ENCODE peak calls at places on chromosomes 2 and 18, in ten cellular contexts. K is astrocyte of the spinal cord, N is A673, V is right lobe of liver, T is WERI-Rb-1, P is cardiac muscle cell, M is kidney, X is heart left ventricle, D is tibial artery, W is neural progenitor cell. J is an unnamed sample.

GRCh38 chr2:188085421-188085820 is 206.3 kb upstream of the GULP1 start:
- DNase-seq in V (no peak), D (no peak), M (no peak), P (no peak), N (no peak), T (no peak), X (no peak), W (no peak), K (no peak), J (no peak)

GRCh38 chr2:169933124-169933711 is 106.0 kb downstream of the UBR3 start:
- DNase-seq in N (peak; percentile 67), T (no peak), V (no peak), P (peak; percentile 15), X (no peak), W (peak; percentile 32), D (no peak), K (peak; percentile 40), M (no peak), J (peak; percentile 39)

GRCh38 chr2:182366625-182367024 is 60.2 kb downstream of the PDE1A start:
- DNase-seq in N (peak; percentile 53), K (peak; percentile 59), V (no peak), M (no peak), X (no peak), D (no peak), P (no peak), W (no peak), T (no peak), J (no peak)

GRCh38 chr2:18245375-18245774 is 315.1 kb downstream of the RDH14 start:
- DNase-seq in M (no peak), W (no peak), X (no peak), T (peak; percentile 58), K (no peak), P (no peak), V (no peak), N (peak; percentile 91), D (no peak), J (no peak)

GRCh38 chr2:161273038-161273760 is 35.0 kb upstream of the PSMD14 start:
- DNase-seq in V (no peak), M (no peak), P (peak; percentile 75), D (no peak), K (peak; percentile 76), T (no peak), W (peak; percentile 83), N (peak; percentile 75), X (no peak), J (peak; percentile 76)

GRCh38 chr2:216710531-216711282 is 15.4 kb upstream of the IGFBP5 start:
- DNase-seq in K (no peak), X (no peak), D (no peak), V (no peak), T (no peak), N (no peak), M (no peak), W (no peak), P (no peak), J (no peak)

GRCh38 chr2:147232225-147232669 is 612.6 kb upstream of the ACVR2A start:
- DNase-seq in V (no peak), D (no peak), T (no peak), K (no peak), X (no peak), N (peak; percentile 1), M (no peak), P (peak; percentile 47), W (no peak), J (no peak)

GRCh38 chr2:95274291-95275150 is at the start of gene PROM2:
- DNase-seq in N (no peak), P (no peak), K (no peak), X (no peak), W (no peak), V (peak; percentile 47), M (peak; percentile 93), D (peak; percentile 62), T (peak; percentile 5), J (no peak)

GRCh38 chr2:202344178-202344577 is 31.9 kb upstream of the BMPR2 start:
- DNase-seq in W (no peak), N (no peak), D (no peak), K (no peak), T (no peak), P (no peak), X (no peak), V (no peak), M (no peak), J (no peak)

DNA sequence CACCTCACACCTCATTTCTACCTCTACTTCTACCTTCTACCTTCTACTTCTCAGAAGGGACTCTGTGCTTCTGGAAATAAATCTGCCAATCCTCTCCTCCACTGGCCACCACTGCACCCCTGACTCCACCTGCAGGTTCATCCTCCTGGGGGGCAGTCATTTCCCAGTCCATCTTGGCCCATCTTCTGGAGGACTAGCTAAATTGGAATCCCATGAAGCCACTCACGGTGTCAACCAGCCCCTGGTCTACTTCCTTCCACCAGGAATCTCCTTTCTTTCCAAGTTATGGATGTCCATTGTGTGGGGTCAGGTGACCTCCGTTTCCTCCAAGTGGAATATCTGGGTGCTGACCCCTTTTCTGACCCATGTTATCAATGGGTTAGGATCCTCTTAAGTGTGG is 3.9 kb downstream of the WNT10A start:
- DNase-seq in M (peak; percentile 11), V (no peak), D (no peak), P (no peak), X (no peak), W (no peak), N (no peak), T (no peak), K (no peak), J (no peak)
- H3K4me3 ChIP-seq in M (no peak overlapping the region), V (no peak overlapping the region), D (no peak overlapping the region), P (no peak overlapping the region), X (no peak overlapping the region), W (no peak overlapping the region), N (no peak overlapping the region), T (no peak overlapping the region), K (no peak overlapping the region), J (no peak overlapping the region)

DNA sequence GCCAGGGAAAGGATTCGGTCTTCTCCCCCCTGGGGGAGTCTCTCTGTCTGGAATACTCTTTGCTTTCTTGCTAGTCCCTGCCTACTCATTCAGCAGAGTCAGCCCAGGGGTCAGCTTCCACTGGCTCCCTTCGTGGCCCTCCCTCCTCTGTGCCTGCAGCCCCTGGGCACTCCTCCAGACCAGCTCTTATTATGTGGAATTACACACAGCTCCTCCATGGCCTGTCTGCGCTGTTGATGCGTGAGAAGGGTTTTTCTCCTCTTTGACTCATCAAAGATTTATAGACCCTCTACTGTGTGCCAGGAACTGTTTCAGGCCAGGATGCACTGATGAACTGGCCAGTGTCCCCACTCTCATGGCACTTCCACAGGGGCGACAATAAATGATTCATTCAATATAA is 44.4 kb downstream of the ST8SIA5 start:
- DNase-seq in X (no peak), N (no peak), M (peak; percentile 81), V (no peak), P (no peak), K (peak; percentile 89), T (no peak), D (no peak), W (no peak), J (no peak)
- H3K4me3 ChIP-seq in X (no peak overlapping the region), N (no peak overlapping the region), M (no peak overlapping the region), V (no peak overlapping the region), P (no peak overlapping the region), K (no peak overlapping the region), T (no peak overlapping the region), D (no peak overlapping the region), W (no peak overlapping the region), J (no peak overlapping the region)

GRCh38 chr2:237670641-237671040 is 43.3 kb downstream of the LRRFIP1 start:
- DNase-seq in W (no peak), P (no peak), N (no peak), T (no peak), D (peak; percentile 62), X (peak; percentile 67), M (peak; percentile 89), V (no peak), K (no peak), J (no peak)

GRCh38 chr2:237668440-237668839 is 41.1 kb downstream of the LRRFIP1 start:
- DNase-seq in T (no peak), V (no peak), D (no peak), W (no peak), P (no peak), M (no peak), X (no peak), N (no peak), K (no peak), J (no peak)

GRCh38 chr2:237671466-237672173 is 44.2 kb downstream of the LRRFIP1 start:
- DNase-seq in T (no peak), X (no peak), D (peak; percentile 55), P (no peak), V (no peak), M (no peak), W (no peak), K (no peak), N (no peak), J (no peak)

GRCh38 chr2:237669129-237669627 is 41.8 kb downstream of the LRRFIP1 start:
- DNase-seq in M (no peak), P (no peak), D (no peak), X (no peak), K (no peak), T (no peak), V (no peak), N (no peak), W (no peak), J (no peak)

DNA sequence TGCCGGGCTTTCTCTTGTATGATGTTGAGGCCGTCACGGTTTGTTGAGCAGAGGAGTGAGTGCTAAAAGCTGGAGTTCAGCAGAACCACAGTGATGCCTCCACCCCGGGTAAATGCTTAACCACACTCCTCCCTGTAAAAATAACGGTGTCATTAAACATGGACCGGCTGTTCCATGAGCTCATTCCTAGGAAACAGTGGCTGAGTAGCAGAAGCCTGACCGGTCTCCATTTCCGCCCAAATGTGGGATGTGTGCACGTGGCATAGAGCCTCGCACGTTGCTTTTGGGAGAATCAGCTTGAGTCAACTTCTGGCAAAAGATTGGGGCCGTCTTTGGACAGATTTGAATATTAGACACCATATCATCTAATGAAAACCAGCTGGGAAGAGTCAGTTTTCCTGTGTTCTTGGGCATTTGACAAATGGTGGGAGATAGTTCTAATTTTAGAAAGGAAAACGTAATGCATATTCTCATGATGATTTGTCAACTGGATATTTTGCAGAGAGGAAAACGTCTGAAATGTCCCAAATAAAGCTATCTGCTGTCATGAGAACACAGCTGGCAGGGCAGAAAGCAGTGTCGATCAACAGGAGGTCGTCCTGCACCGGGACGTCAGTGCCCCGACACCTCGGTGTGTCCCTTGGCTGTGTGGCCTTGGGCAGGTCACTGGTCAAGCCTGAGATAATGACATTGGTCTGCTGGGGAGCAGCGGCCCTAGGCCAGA is 42.4 kb downstream of the LRRFIP1 start:
- DNase-seq in K (peak; percentile 93), M (peak; percentile 93), D (no peak), W (no peak), N (peak; percentile 44), P (peak; percentile 59), V (peak; percentile 85), T (peak; percentile 69), X (peak; percentile 83), J (no peak)
- H3K4me3 ChIP-seq in K (no peak overlapping the region), M (no peak overlapping the region), D (no peak overlapping the region), W (no peak overlapping the region), N (no peak overlapping the region), P (no peak overlapping the region), V (no peak overlapping the region), T (peak overlapping the region; percentile 0), X (no peak overlapping the region), J (no peak overlapping the region)

DNA sequence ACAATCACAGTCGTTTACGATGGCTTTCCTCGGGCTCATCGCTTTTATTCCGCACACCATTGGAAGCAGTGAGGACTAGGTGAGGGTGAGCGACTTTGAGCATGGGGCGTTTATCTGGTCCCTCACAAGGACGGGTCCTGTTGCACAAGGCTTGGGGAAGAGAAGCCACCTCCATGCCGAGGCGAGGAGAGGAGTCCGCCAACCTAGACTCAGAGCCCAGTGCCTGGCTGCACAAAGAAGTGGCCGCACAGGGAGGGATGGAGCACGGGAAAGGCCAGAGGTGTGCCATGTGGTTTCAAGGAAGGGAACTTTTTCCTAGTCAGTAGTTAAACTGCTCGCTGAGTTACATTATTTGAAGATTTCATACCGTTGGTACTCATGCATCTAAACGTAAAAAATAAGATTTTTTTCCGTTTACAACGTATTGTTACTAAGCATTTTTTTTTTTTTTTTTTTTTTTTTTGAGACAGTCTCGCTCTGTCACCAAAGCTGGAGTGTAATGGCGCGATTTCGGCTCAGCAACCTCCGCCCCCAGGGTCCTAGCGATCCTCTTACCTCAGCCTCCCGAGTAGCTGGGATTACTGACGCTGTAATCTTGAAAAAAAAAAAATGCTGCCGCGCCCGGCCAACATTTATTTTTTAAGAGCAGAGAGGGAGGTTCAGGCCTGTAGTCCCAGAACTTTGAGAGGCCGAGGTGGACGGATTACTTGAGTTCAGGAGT is 868 bp upstream of the CYP27C1 start:
- DNase-seq in M (no peak), W (peak; percentile 65), N (no peak), T (no peak), D (no peak), K (no peak), X (no peak), V (no peak), P (peak; percentile 47), J (no peak)
- H3K4me3 ChIP-seq in M (peak overlapping the region; percentile 21), W (peak overlapping the region; percentile 100), N (peak overlapping the region; percentile 88), T (peak overlapping the region; percentile 68), D (no peak overlapping the region), K (peak overlapping the region; percentile 6), X (peak overlapping the region; percentile 32), V (no peak overlapping the region), P (peak overlapping the region; percentile 84), J (no peak overlapping the region)

J was measured in Jurkat, Clone E6-1.